ENCODE peak calls at places on chromosome 14, in nine cellular contexts. One of them, this sample, is unnamed.

GRCh38 chr14:104353221-104353920 is 215.0 kb downstream of the KIF26A start:
- DNase-seq in NCI-H345: no peak
- DNase-seq in B cell: no peak
- DNase-seq in NCI-H1436: no peak
- DNase-seq in neural crest cell: no peak
- DNase-seq in OCI-M1: no peak
- DNase-seq in hypothalamus: no peak
- DNase-seq in T-cell: no peak
- DNase-seq in cardiac muscle cell: no peak
- DNase-seq in this sample: no peak

GRCh38 chr14:52974406-52974805 is 23.6 kb upstream of the FERMT2 start:
- DNase-seq in NCI-H345: no peak
- DNase-seq in B cell: no peak
- DNase-seq in NCI-H1436: no peak
- DNase-seq in neural crest cell: no peak
- DNase-seq in OCI-M1: peak
- DNase-seq in hypothalamus: no peak
- DNase-seq in T-cell: no peak
- DNase-seq in cardiac muscle cell: no peak
- DNase-seq in this sample: no peak

GRCh38 chr14:32230181-32230580 is 27.1 kb upstream of the RNU6-8 start:
- DNase-seq in NCI-H345: no peak
- DNase-seq in B cell: no peak
- DNase-seq in NCI-H1436: no peak
- DNase-seq in neural crest cell: no peak
- DNase-seq in OCI-M1: no peak
- DNase-seq in hypothalamus: no peak
- DNase-seq in T-cell: no peak
- DNase-seq in cardiac muscle cell: no peak
- DNase-seq in this sample: no peak

GRCh38 chr14:74062809-74063150 is 21.5 kb downstream of the ALDH6A1 start:
- DNase-seq in NCI-H345: no peak
- DNase-seq in B cell: no peak
- DNase-seq in NCI-H1436: no peak
- DNase-seq in neural crest cell: no peak
- DNase-seq in OCI-M1: no peak
- DNase-seq in hypothalamus: no peak
- DNase-seq in T-cell: no peak
- DNase-seq in cardiac muscle cell: no peak
- DNase-seq in this sample: no peak

GRCh38 chr14:94394025-94394493 is 5.7 kb upstream of the SERPINA1 start:
- DNase-seq in NCI-H345: no peak
- DNase-seq in B cell: no peak
- DNase-seq in NCI-H1436: no peak
- DNase-seq in neural crest cell: no peak
- DNase-seq in OCI-M1: no peak
- DNase-seq in hypothalamus: no peak
- DNase-seq in T-cell: no peak
- DNase-seq in cardiac muscle cell: no peak
- DNase-seq in this sample: no peak

GRCh38 chr14:105710119-105711057 is 184.0 kb downstream of the TMEM121 start:
- DNase-seq in NCI-H345: no peak
- DNase-seq in B cell: no peak
- DNase-seq in NCI-H1436: no peak
- DNase-seq in neural crest cell: no peak
- DNase-seq in OCI-M1: no peak
- DNase-seq in hypothalamus: no peak
- DNase-seq in T-cell: no peak
- DNase-seq in cardiac muscle cell: no peak
- DNase-seq in this sample: peak

GRCh38 chr14:52080171-52080800 is 11.4 kb upstream of the NID2 start:
- DNase-seq in NCI-H345: no peak
- DNase-seq in B cell: no peak
- DNase-seq in NCI-H1436: no peak
- DNase-seq in neural crest cell: no peak
- DNase-seq in OCI-M1: no peak
- DNase-seq in hypothalamus: no peak
- DNase-seq in T-cell: no peak
- DNase-seq in cardiac muscle cell: no peak
- DNase-seq in this sample: no peak

GRCh38 chr14:68685419-68686211 is 107.3 kb downstream of the ZFP36L1 start:
- DNase-seq in NCI-H345: no peak
- DNase-seq in B cell: peak
- DNase-seq in NCI-H1436: no peak
- DNase-seq in neural crest cell: no peak
- DNase-seq in OCI-M1: no peak
- DNase-seq in hypothalamus: no peak
- DNase-seq in T-cell: peak
- DNase-seq in cardiac muscle cell: no peak
- DNase-seq in this sample: peak

GRCh38 chr14:104784218-104784568 is 11.4 kb downstream of the AKT1 start:
- DNase-seq in NCI-H345: peak
- DNase-seq in B cell: no peak
- DNase-seq in NCI-H1436: no peak
- DNase-seq in neural crest cell: no peak
- DNase-seq in OCI-M1: no peak
- DNase-seq in hypothalamus: no peak
- DNase-seq in T-cell: no peak
- DNase-seq in cardiac muscle cell: no peak
- DNase-seq in this sample: no peak

GRCh38 chr14:72792051-72792788 is 101.7 kb downstream of the DPF3 start:
- DNase-seq in NCI-H345: no peak
- DNase-seq in B cell: no peak
- DNase-seq in NCI-H1436: no peak
- DNase-seq in neural crest cell: no peak
- DNase-seq in OCI-M1: no peak
- DNase-seq in hypothalamus: peak
- DNase-seq in T-cell: no peak
- DNase-seq in cardiac muscle cell: peak
- DNase-seq in this sample: no peak